ENCODE peak calls at places on chromosomes 12 and 14, in six cellular contexts. One of them, this sample, is unnamed. For H3K9me3, the result is how much of the 10 kb centered on the place peaks cover.

GRCh38 chr12:108701779-108702435 is 29.4 kb downstream of the CORO1C start:
- DNase-seq in astrocyte: peak
- DNase-seq in CD4-positive, alpha-beta T cell: no peak
- DNase-seq in IMR-90: peak
- DNase-seq in left lung: no peak
- DNase-seq in GM23248: peak
- DNase-seq in this sample: no peak

GRCh38 chr12:100988278-100988625 is 193.7 kb downstream of the ANO4 start:
- DNase-seq in astrocyte: no peak
- DNase-seq in CD4-positive, alpha-beta T cell: no peak
- DNase-seq in IMR-90: no peak
- DNase-seq in left lung: no peak
- DNase-seq in GM23248: no peak
- DNase-seq in this sample: no peak

GRCh38 chr12:123062682-123063426 is 82.4 kb downstream of the ARL6IP4 start:
- DNase-seq in astrocyte: peak
- DNase-seq in CD4-positive, alpha-beta T cell: no peak
- DNase-seq in IMR-90: peak
- DNase-seq in left lung: peak
- DNase-seq in GM23248: peak
- DNase-seq in this sample: peak

GRCh38 chr12:26431211-26431610 is 235.8 kb downstream of the SSPN start:
- DNase-seq in astrocyte: no peak
- DNase-seq in CD4-positive, alpha-beta T cell: no peak
- DNase-seq in IMR-90: no peak
- DNase-seq in left lung: no peak
- DNase-seq in GM23248: no peak
- DNase-seq in this sample: no peak

GRCh38 chr12:50764116-50764860 is 387 bp downstream of the ATF1 start:
- DNase-seq in astrocyte: no peak
- DNase-seq in CD4-positive, alpha-beta T cell: peak
- DNase-seq in IMR-90: peak
- DNase-seq in left lung: peak
- DNase-seq in GM23248: peak
- DNase-seq in this sample: peak

GRCh38 chr12:325886-326285 is 63.2 kb downstream of the KDM5A start:
- DNase-seq in astrocyte: no peak
- DNase-seq in CD4-positive, alpha-beta T cell: no peak
- DNase-seq in IMR-90: no peak
- DNase-seq in left lung: no peak
- DNase-seq in GM23248: no peak
- DNase-seq in this sample: no peak

GRCh38 chr12:100391856-100392255 is 35.0 kb downstream of the SLC17A8 start:
- DNase-seq in astrocyte: no peak
- DNase-seq in CD4-positive, alpha-beta T cell: no peak
- DNase-seq in IMR-90: no peak
- DNase-seq in left lung: no peak
- DNase-seq in GM23248: peak
- DNase-seq in this sample: no peak

GRCh38 chr12:31890295-31891285 is 68.6 kb upstream of the RESF1 start:
- DNase-seq in astrocyte: peak
- DNase-seq in CD4-positive, alpha-beta T cell: no peak
- DNase-seq in IMR-90: no peak
- DNase-seq in left lung: no peak
- DNase-seq in GM23248: no peak
- DNase-seq in this sample: no peak

GRCh38 chr14:44712095-44712822 is 205.2 kb upstream of the FSCB start:
- DNase-seq in astrocyte: no peak
- DNase-seq in CD4-positive, alpha-beta T cell: no peak
- DNase-seq in IMR-90: no peak
- DNase-seq in left lung: peak
- DNase-seq in GM23248: no peak
- DNase-seq in this sample: peak

GRCh38 chr12:12399906-12400305 is 43.0 kb downstream of the BORCS5 start:
- DNase-seq in astrocyte: no peak
- DNase-seq in CD4-positive, alpha-beta T cell: no peak
- DNase-seq in IMR-90: no peak
- DNase-seq in left lung: no peak
- DNase-seq in GM23248: no peak
- DNase-seq in this sample: no peak

DNA sequence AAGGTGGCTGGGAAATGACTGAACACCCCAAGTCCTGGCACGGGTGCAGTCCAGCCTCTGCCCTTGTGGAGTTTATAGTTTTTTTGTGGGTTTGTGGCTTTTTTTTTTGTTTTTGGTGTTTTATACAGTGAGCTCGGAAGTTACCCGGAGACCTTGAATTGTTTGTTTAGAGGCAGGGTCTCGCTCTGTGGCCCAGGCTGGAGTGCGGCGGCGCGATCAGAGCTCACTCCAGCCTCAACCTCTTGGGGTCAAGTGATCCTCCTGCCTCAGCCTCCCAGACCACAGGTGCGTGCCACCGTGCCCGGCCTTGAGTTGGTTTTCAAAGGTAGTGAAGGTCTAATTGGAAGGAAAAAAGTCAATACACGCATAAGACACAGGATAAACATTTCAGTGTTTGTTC is 879 bp upstream of the ANHX start:
- DNase-seq in astrocyte: no peak
- DNase-seq in CD4-positive, alpha-beta T cell: no peak
- DNase-seq in IMR-90: no peak
- DNase-seq in left lung: no peak
- DNase-seq in GM23248: no peak
- DNase-seq in this sample: no peak
- H3K9me3 ChIP-seq in astrocyte: under half
- H3K9me3 ChIP-seq in CD4-positive, alpha-beta T cell: under half
- H3K9me3 ChIP-seq in IMR-90: under half
- H3K9me3 ChIP-seq in left lung: under half
- H3K9me3 ChIP-seq in GM23248: under half
- H3K9me3 ChIP-seq in this sample: under half

DNA sequence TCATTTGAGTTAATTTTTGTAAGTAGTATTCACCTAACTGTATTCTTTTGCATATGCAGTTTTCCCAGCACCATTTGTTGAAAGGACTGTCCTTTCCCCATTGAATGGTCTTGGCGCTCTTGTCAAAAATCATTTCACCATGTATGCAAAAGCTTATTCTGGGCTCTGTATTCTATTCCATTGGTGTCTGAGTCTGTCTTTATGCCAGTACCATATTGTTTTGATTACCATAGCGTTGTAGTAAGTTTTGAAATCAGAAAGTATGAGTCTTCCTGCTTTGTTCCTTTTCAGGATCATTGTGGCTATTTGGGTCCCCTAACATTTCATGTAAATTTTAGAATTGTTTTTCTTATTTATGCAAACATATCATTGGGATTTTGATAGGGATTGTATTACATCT is 508.7 kb upstream of the RGS6 start:
- DNase-seq in astrocyte: no peak
- DNase-seq in CD4-positive, alpha-beta T cell: no peak
- DNase-seq in IMR-90: no peak
- DNase-seq in left lung: no peak
- DNase-seq in GM23248: no peak
- DNase-seq in this sample: no peak
- H3K9me3 ChIP-seq in astrocyte: under half
- H3K9me3 ChIP-seq in CD4-positive, alpha-beta T cell: under half
- H3K9me3 ChIP-seq in IMR-90: under half
- H3K9me3 ChIP-seq in left lung: under half
- H3K9me3 ChIP-seq in GM23248: under half
- H3K9me3 ChIP-seq in this sample: under half

GRCh38 chr14:50471838-50472465 is 60.4 kb downstream of the MAP4K5 start:
- DNase-seq in astrocyte: no peak
- DNase-seq in CD4-positive, alpha-beta T cell: no peak
- DNase-seq in IMR-90: no peak
- DNase-seq in left lung: no peak
- DNase-seq in GM23248: no peak
- DNase-seq in this sample: no peak

GRCh38 chr14:50475460-50475859 is 56.9 kb downstream of the MAP4K5 start:
- DNase-seq in astrocyte: peak
- DNase-seq in CD4-positive, alpha-beta T cell: no peak
- DNase-seq in IMR-90: peak
- DNase-seq in left lung: no peak
- DNase-seq in GM23248: peak
- DNase-seq in this sample: no peak

DNA sequence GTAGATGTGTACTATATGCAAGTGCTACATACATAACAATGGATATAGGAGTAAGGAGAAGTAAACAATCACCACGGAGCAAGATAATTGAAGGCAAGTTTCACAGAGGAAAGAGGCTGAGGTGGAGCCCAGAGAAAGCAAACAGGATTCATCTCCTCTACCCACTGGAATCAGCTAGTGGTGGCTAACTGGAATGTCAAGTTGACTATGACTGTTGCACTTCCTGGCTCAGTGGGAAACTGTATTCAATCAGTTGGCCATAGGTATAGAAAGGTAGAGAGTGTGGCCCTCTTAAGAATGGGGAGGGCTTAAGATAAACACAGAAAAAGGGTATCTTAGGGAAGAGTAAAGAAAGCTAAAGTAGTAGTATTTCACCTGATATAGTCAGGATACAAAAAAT is 62.4 kb downstream of the MAP4K5 start:
- DNase-seq in astrocyte: no peak
- DNase-seq in CD4-positive, alpha-beta T cell: no peak
- DNase-seq in IMR-90: no peak
- DNase-seq in left lung: no peak
- DNase-seq in GM23248: no peak
- DNase-seq in this sample: no peak
- H3K9me3 ChIP-seq in astrocyte: under half
- H3K9me3 ChIP-seq in CD4-positive, alpha-beta T cell: under half
- H3K9me3 ChIP-seq in IMR-90: under half
- H3K9me3 ChIP-seq in left lung: under half
- H3K9me3 ChIP-seq in GM23248: under half
- H3K9me3 ChIP-seq in this sample: under half

GRCh38 chr14:94750371-94750770 is 19.5 kb downstream of the GSC start:
- DNase-seq in astrocyte: no peak
- DNase-seq in CD4-positive, alpha-beta T cell: no peak
- DNase-seq in IMR-90: no peak
- DNase-seq in left lung: no peak
- DNase-seq in GM23248: no peak
- DNase-seq in this sample: no peak
- H3K9me3 ChIP-seq in astrocyte: under half
- H3K9me3 ChIP-seq in CD4-positive, alpha-beta T cell: under half
- H3K9me3 ChIP-seq in IMR-90: under half
- H3K9me3 ChIP-seq in left lung: under half
- H3K9me3 ChIP-seq in GM23248: under half
- H3K9me3 ChIP-seq in this sample: under half

DNA sequence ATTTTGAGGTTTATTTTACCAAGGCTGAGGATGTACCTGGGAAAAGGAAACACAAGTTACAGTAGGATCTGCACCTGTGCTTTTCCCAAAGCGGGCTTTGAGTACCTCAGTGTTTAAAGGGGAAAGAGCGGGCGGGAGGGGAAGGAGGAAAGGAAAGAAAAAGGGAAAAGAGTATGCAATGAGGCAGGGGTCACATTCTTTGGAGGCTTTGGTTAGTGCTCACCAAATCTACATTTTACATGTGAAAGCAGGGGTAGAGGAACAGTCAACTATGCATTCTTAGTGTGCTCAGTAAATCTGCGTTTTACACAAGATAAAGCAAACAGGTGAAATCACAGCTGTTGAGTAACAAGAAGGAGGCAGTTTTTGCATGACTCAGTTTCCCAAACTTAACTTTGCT is 242.2 kb downstream of the TMEM132C start:
- DNase-seq in astrocyte: no peak
- DNase-seq in CD4-positive, alpha-beta T cell: no peak
- DNase-seq in IMR-90: no peak
- DNase-seq in left lung: no peak
- DNase-seq in GM23248: no peak
- DNase-seq in this sample: no peak
- H3K9me3 ChIP-seq in astrocyte: under half
- H3K9me3 ChIP-seq in CD4-positive, alpha-beta T cell: under half
- H3K9me3 ChIP-seq in IMR-90: under half
- H3K9me3 ChIP-seq in left lung: under half
- H3K9me3 ChIP-seq in GM23248: under half
- H3K9me3 ChIP-seq in this sample: under half